ENCODE peak calls at places on chromosomes 7 and 10, in four cellular contexts. One of them, this sample, is unnamed.

GRCh38 chr10:96697026-96697425 is 23.3 kb downstream of the PIK3AP1 start:
- DNase-seq in K562: no peak
- DNase-seq in WTC11: no peak
- DNase-seq in HepG2: no peak
- DNase-seq in this sample: no peak

GRCh38 chr7:71548746-71549145 is 416.8 kb downstream of the GALNT17 start:
- DNase-seq in WTC11: no peak
- DNase-seq in K562: no peak
- DNase-seq in HepG2: no peak
- DNase-seq in this sample: no peak

GRCh38 chr7:28626629-28627262 is 214.4 kb downstream of the CREB5 start:
- DNase-seq in K562: peak
- DNase-seq in HepG2: peak
- DNase-seq in WTC11: peak
- DNase-seq in this sample: peak

GRCh38 chr10:122301055-122301810 is 30.1 kb downstream of the BTBD16 start:
- DNase-seq in WTC11: no peak
- DNase-seq in K562: no peak
- DNase-seq in HepG2: no peak
- DNase-seq in this sample: no peak

GRCh38 chr10:18044976-18045720 is 93.4 kb downstream of the SLC39A12 start:
- DNase-seq in HepG2: no peak
- DNase-seq in WTC11: no peak
- DNase-seq in K562: no peak
- DNase-seq in this sample: no peak

GRCh38 chr7:33251261-33251660 is 121.9 kb downstream of the BBS9 start:
- DNase-seq in HepG2: no peak
- DNase-seq in K562: no peak
- DNase-seq in WTC11: no peak
- DNase-seq in this sample: peak

GRCh38 chr10:93154531-93154930 is 80.8 kb downstream of the CYP26A1 start:
- DNase-seq in HepG2: no peak
- DNase-seq in WTC11: no peak
- DNase-seq in K562: no peak
- DNase-seq in this sample: no peak

GRCh38 chr10:44034946-44035345 is 350.0 kb downstream of the CXCL12 start:
- DNase-seq in K562: no peak
- DNase-seq in HepG2: no peak
- DNase-seq in WTC11: no peak
- DNase-seq in this sample: no peak

GRCh38 chr10:80462986-80463741 is 9.1 kb downstream of the TSPAN14 start:
- DNase-seq in WTC11: no peak
- DNase-seq in K562: no peak
- DNase-seq in HepG2: no peak
- DNase-seq in this sample: no peak

GRCh38 chr7:138338361-138338760 is 121.7 kb upstream of the TRIM24 start:
- DNase-seq in WTC11: no peak
- DNase-seq in HepG2: no peak
- DNase-seq in K562: no peak
- DNase-seq in this sample: no peak

GRCh38 chr10:132417957-132418441 is 21.0 kb downstream of the PWWP2B start:
- DNase-seq in HepG2: no peak
- DNase-seq in K562: no peak
- DNase-seq in WTC11: no peak
- DNase-seq in this sample: no peak

GRCh38 chr10:34959321-34959720 is 130.8 kb downstream of the CUL2 start:
- DNase-seq in HepG2: peak
- DNase-seq in WTC11: no peak
- DNase-seq in K562: no peak
- DNase-seq in this sample: no peak

GRCh38 chr10:16787361-16787791 is 29.8 kb downstream of the RSU1 start:
- DNase-seq in K562: no peak
- DNase-seq in HepG2: no peak
- DNase-seq in WTC11: no peak
- DNase-seq in this sample: no peak

GRCh38 chr7:47491637-47492036 is 90.3 kb downstream of the TNS3 start:
- DNase-seq in K562: no peak
- DNase-seq in WTC11: no peak
- DNase-seq in HepG2: no peak
- DNase-seq in this sample: no peak

GRCh38 chr7:36015733-36016132 is 137.3 kb upstream of the EEPD1 start:
- DNase-seq in WTC11: no peak
- DNase-seq in HepG2: no peak
- DNase-seq in K562: no peak
- DNase-seq in this sample: no peak

GRCh38 chr7:132041108-132041507 is 484.7 kb upstream of the PODXL start:
- DNase-seq in WTC11: no peak
- DNase-seq in HepG2: no peak
- DNase-seq in K562: no peak
- DNase-seq in this sample: no peak

GRCh38 chr7:335358-336148 is 45.6 kb downstream of the FOXL3 start:
- DNase-seq in HepG2: no peak
- DNase-seq in K562: no peak
- DNase-seq in WTC11: no peak
- DNase-seq in this sample: no peak

GRCh38 chr10:47094126-47094525 is 182.9 kb downstream of the PTPN20 start:
- DNase-seq in K562: no peak
- DNase-seq in WTC11: no peak
- DNase-seq in HepG2: no peak
- DNase-seq in this sample: no peak

GRCh38 chr7:22726849-22727792 is at the start of gene IL6:
- DNase-seq in K562: peak
- DNase-seq in HepG2: peak
- DNase-seq in WTC11: peak
- DNase-seq in this sample: peak

GRCh38 chr7:134740364-134740763 is 39.1 kb upstream of the CALD1 start:
- DNase-seq in WTC11: no peak
- DNase-seq in HepG2: no peak
- DNase-seq in K562: no peak
- DNase-seq in this sample: no peak

GRCh38 chr7:102318482-102318971 is 31.9 kb downstream of the SH2B2 start:
- DNase-seq in HepG2: no peak
- DNase-seq in WTC11: no peak
- DNase-seq in K562: peak
- DNase-seq in this sample: peak

GRCh38 chr7:148607151-148607661 is 16.6 kb downstream of the C7orf33 start:
- DNase-seq in WTC11: no peak
- DNase-seq in K562: no peak
- DNase-seq in HepG2: no peak
- DNase-seq in this sample: no peak

GRCh38 chr7:114279901-114280300 is 134.7 kb upstream of the FOXP2 start:
- DNase-seq in WTC11: no peak
- DNase-seq in K562: no peak
- DNase-seq in HepG2: no peak
- DNase-seq in this sample: no peak

GRCh38 chr10:59606551-59606961 is 103.1 kb downstream of the SLC16A9 start:
- DNase-seq in WTC11: no peak
- DNase-seq in K562: no peak
- DNase-seq in HepG2: no peak
- DNase-seq in this sample: no peak

GRCh38 chr7:149432121-149432691 is 28.7 kb downstream of the ZNF777 start:
- DNase-seq in HepG2: no peak
- DNase-seq in WTC11: no peak
- DNase-seq in K562: no peak
- DNase-seq in this sample: no peak

GRCh38 chr7:105935250-105935649 is 27.8 kb upstream of the CDHR3 start:
- DNase-seq in WTC11: no peak
- DNase-seq in HepG2: no peak
- DNase-seq in K562: no peak
- DNase-seq in this sample: no peak

GRCh38 chr10:72981882-72982529 is 27.4 kb upstream of the PLA2G12B start:
- DNase-seq in HepG2: no peak
- DNase-seq in WTC11: no peak
- DNase-seq in K562: peak
- DNase-seq in this sample: no peak

GRCh38 chr7:144397086-144397485 is 6.4 kb downstream of the NOBOX start:
- DNase-seq in HepG2: no peak
- DNase-seq in WTC11: no peak
- DNase-seq in K562: no peak
- DNase-seq in this sample: no peak

GRCh38 chr10:1257226-1257625 is 201.0 kb downstream of the WDR37 start:
- DNase-seq in K562: no peak
- DNase-seq in WTC11: no peak
- DNase-seq in HepG2: no peak
- DNase-seq in this sample: no peak

GRCh38 chr7:23622469-23622868 is 25.3 kb downstream of the CCDC126 start:
- DNase-seq in K562: no peak
- DNase-seq in WTC11: no peak
- DNase-seq in HepG2: peak
- DNase-seq in this sample: no peak

GRCh38 chr10:31204090-31204489 is 114.9 kb upstream of the ZEB1 start:
- DNase-seq in WTC11: no peak
- DNase-seq in K562: no peak
- DNase-seq in HepG2: no peak
- DNase-seq in this sample: no peak

DNA sequence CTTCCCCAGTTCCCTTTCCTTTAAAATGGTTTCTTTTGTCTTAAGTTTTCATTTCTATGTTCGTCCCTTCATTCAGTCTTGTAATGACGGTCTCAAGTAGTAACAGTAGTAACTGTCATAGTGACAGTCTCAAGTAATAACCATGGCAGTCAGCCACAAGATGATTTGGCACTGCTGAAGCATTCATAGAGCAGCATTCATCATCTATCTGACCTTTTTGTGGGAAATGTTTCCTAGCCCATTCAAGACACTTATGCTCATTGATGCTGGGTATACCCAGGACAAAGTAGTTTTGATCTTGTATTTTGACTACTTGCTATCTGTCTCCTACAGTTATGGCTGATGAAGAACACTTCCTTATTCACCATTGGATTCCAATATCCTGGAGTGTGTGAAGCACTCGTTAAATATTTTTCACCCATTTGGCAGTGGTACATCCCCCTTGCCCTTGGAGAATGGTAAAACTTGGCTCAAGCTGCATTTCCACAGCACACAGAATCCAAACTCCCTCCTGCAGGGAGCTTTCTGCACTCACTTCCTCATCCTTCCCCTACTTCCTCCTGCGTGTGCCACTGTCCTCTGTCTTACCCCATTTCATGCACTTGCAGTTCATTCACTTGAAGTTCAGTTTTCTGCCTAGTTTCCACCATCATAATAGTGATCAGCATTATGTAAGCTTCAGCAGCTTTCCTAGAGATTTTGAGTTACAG is 19.0 kb downstream of the GIMAP4 start:
- DNase-seq in HepG2: no peak
- DNase-seq in WTC11: no peak
- DNase-seq in K562: no peak
- DNase-seq in this sample: no peak
- TF ChIP-seq NR3C1 in HepG2: no peak
- TF ChIP-seq NR3C1 in WTC11: no peak
- TF ChIP-seq NR3C1 in K562: no peak
- TF ChIP-seq NR3C1 in this sample: no peak

GRCh38 chr7:142257958-142258357 is at the start of gene PRSS58:
- DNase-seq in HepG2: no peak
- DNase-seq in WTC11: no peak
- DNase-seq in K562: no peak
- DNase-seq in this sample: no peak
- TF ChIP-seq NR3C1 in HepG2: no peak
- TF ChIP-seq NR3C1 in WTC11: no peak
- TF ChIP-seq NR3C1 in K562: no peak
- TF ChIP-seq NR3C1 in this sample: no peak

GRCh38 chr10:70650751-70651150 is 21.6 kb upstream of the ADAMTS14 start:
- DNase-seq in WTC11: no peak
- DNase-seq in K562: no peak
- DNase-seq in HepG2: no peak
- DNase-seq in this sample: no peak

GRCh38 chr10:70648427-70648826 is 23.9 kb upstream of the ADAMTS14 start:
- DNase-seq in WTC11: no peak
- DNase-seq in K562: no peak
- DNase-seq in HepG2: peak
- DNase-seq in this sample: no peak

GRCh38 chr10:70650104-70650503 is 22.2 kb upstream of the ADAMTS14 start:
- DNase-seq in HepG2: no peak
- DNase-seq in K562: no peak
- DNase-seq in WTC11: no peak
- DNase-seq in this sample: no peak

GRCh38 chr10:70651661-70652060 is 20.6 kb upstream of the ADAMTS14 start:
- DNase-seq in HepG2: no peak
- DNase-seq in K562: no peak
- DNase-seq in WTC11: no peak
- DNase-seq in this sample: no peak

GRCh38 chr10:70649526-70649925 is 22.8 kb upstream of the ADAMTS14 start:
- DNase-seq in HepG2: no peak
- DNase-seq in K562: peak
- DNase-seq in WTC11: no peak
- DNase-seq in this sample: peak
- TF ChIP-seq NR3C1 in HepG2: no peak
- TF ChIP-seq NR3C1 in K562: no peak
- TF ChIP-seq NR3C1 in WTC11: no peak
- TF ChIP-seq NR3C1 in this sample: no peak

GRCh38 chr10:110502851-110503301 is 5.2 kb downstream of the DUSP5 start:
- DNase-seq in WTC11: no peak
- DNase-seq in HepG2: no peak
- DNase-seq in K562: no peak
- DNase-seq in this sample: no peak

GRCh38 chr10:110502072-110502845 is 4.6 kb downstream of the DUSP5 start:
- DNase-seq in HepG2: no peak
- DNase-seq in K562: no peak
- DNase-seq in WTC11: no peak
- DNase-seq in this sample: no peak

GRCh38 chr10:110500515-110500905 is 2.8 kb downstream of the DUSP5 start:
- DNase-seq in K562: no peak
- DNase-seq in HepG2: no peak
- DNase-seq in WTC11: no peak
- DNase-seq in this sample: peak

GRCh38 chr10:110499796-110500514 is 2.2 kb downstream of the DUSP5 start:
- DNase-seq in K562: no peak
- DNase-seq in WTC11: no peak
- DNase-seq in HepG2: no peak
- DNase-seq in this sample: no peak

GRCh38 chr10:110501142-110501937 is 3.6 kb downstream of the DUSP5 start:
- DNase-seq in K562: peak
- DNase-seq in HepG2: peak
- DNase-seq in WTC11: peak
- DNase-seq in this sample: peak
- TF ChIP-seq NR3C1 in K562: no peak
- TF ChIP-seq NR3C1 in HepG2: no peak
- TF ChIP-seq NR3C1 in WTC11: no peak
- TF ChIP-seq NR3C1 in this sample: no peak

GRCh38 chr7:1713502-1714484 is 43.7 kb downstream of the ELFN1 start:
- DNase-seq in HepG2: peak
- DNase-seq in WTC11: peak
- DNase-seq in K562: no peak
- DNase-seq in this sample: no peak

GRCh38 chr7:1716263-1717094 is 46.4 kb downstream of the ELFN1 start:
- DNase-seq in K562: no peak
- DNase-seq in HepG2: peak
- DNase-seq in WTC11: no peak
- DNase-seq in this sample: no peak

GRCh38 chr7:1715671-1716074 is 45.6 kb downstream of the ELFN1 start:
- DNase-seq in K562: no peak
- DNase-seq in WTC11: no peak
- DNase-seq in HepG2: no peak
- DNase-seq in this sample: no peak

GRCh38 chr7:1714583-1715330 is 44.7 kb downstream of the ELFN1 start:
- DNase-seq in K562: no peak
- DNase-seq in WTC11: no peak
- DNase-seq in HepG2: no peak
- DNase-seq in this sample: no peak

GRCh38 chr7:1715331-1715625 is 45.2 kb downstream of the ELFN1 start:
- DNase-seq in K562: no peak
- DNase-seq in HepG2: no peak
- DNase-seq in WTC11: no peak
- DNase-seq in this sample: no peak
- TF ChIP-seq NR3C1 in K562: no peak
- TF ChIP-seq NR3C1 in HepG2: no peak
- TF ChIP-seq NR3C1 in WTC11: no peak
- TF ChIP-seq NR3C1 in this sample: no peak

This sample was measured in A549.